ENCODE peak calls at places on chromosomes 13 and 19, in six cellular contexts. One of them, this sample, is unnamed. For H3K9me3, the result is how much of the 10 kb centered on the place peaks cover.

GRCh38 chr13:32117696-32118095 is 86.1 kb downstream of the FRY start:
- DNase-seq in PC-9: no peak
- DNase-seq in transverse colon: no peak
- DNase-seq in DND-41: no peak
- DNase-seq in fibroblast of lung: no peak
- DNase-seq in IMR-90: peak
- DNase-seq in this sample: peak

GRCh38 chr19:49119411-49120324 is at the start of gene PPFIA3:
- DNase-seq in PC-9: peak
- DNase-seq in transverse colon: peak
- DNase-seq in DND-41: no peak
- DNase-seq in fibroblast of lung: peak
- DNase-seq in IMR-90: peak
- DNase-seq in this sample: peak

GRCh38 chr19:10142701-10143375 is 23.1 kb upstream of the EIF3G start:
- DNase-seq in PC-9: no peak
- DNase-seq in transverse colon: peak
- DNase-seq in DND-41: no peak
- DNase-seq in fibroblast of lung: no peak
- DNase-seq in IMR-90: no peak
- DNase-seq in this sample: peak

GRCh38 chr19:15616183-15616582 is 1.2 kb downstream of the CYP4F8 start:
- DNase-seq in PC-9: no peak
- DNase-seq in transverse colon: no peak
- DNase-seq in DND-41: no peak
- DNase-seq in fibroblast of lung: no peak
- DNase-seq in IMR-90: no peak
- DNase-seq in this sample: no peak

GRCh38 chr13:36815069-36815468 is 4.0 kb upstream of the RFXAP start:
- DNase-seq in PC-9: no peak
- DNase-seq in transverse colon: no peak
- DNase-seq in DND-41: peak
- DNase-seq in fibroblast of lung: peak
- DNase-seq in IMR-90: no peak
- DNase-seq in this sample: no peak

GRCh38 chr13:110360598-110360997 is 53.5 kb downstream of the COL4A2 start:
- DNase-seq in PC-9: no peak
- DNase-seq in transverse colon: no peak
- DNase-seq in DND-41: no peak
- DNase-seq in fibroblast of lung: no peak
- DNase-seq in IMR-90: no peak
- DNase-seq in this sample: no peak

GRCh38 chr19:12995596-12996541 is 594 bp downstream of the NFIX start:
- DNase-seq in PC-9: peak
- DNase-seq in transverse colon: no peak
- DNase-seq in DND-41: no peak
- DNase-seq in fibroblast of lung: peak
- DNase-seq in IMR-90: peak
- DNase-seq in this sample: no peak

GRCh38 chr19:58227964-58228583 is 640 bp upstream of the ZNF544 start:
- DNase-seq in PC-9: no peak
- DNase-seq in transverse colon: no peak
- DNase-seq in DND-41: no peak
- DNase-seq in fibroblast of lung: no peak
- DNase-seq in IMR-90: no peak
- DNase-seq in this sample: no peak

GRCh38 chr13:113837554-113838355 is 26.1 kb downstream of the GAS6 start:
- DNase-seq in PC-9: peak
- DNase-seq in transverse colon: peak
- DNase-seq in DND-41: no peak
- DNase-seq in fibroblast of lung: peak
- DNase-seq in IMR-90: peak
- DNase-seq in this sample: peak

GRCh38 chr13:99741979-99742378 is 229.6 kb downstream of the ZIC5 start:
- DNase-seq in PC-9: no peak
- DNase-seq in transverse colon: peak
- DNase-seq in DND-41: no peak
- DNase-seq in fibroblast of lung: no peak
- DNase-seq in IMR-90: no peak
- DNase-seq in this sample: no peak

GRCh38 chr13:51684076-51684475 is 99.8 kb downstream of the WDFY2 start:
- DNase-seq in PC-9: no peak
- DNase-seq in transverse colon: no peak
- DNase-seq in DND-41: no peak
- DNase-seq in fibroblast of lung: no peak
- DNase-seq in IMR-90: peak
- DNase-seq in this sample: no peak

GRCh38 chr19:48967346-48968178 is 2.5 kb downstream of the FTL start:
- DNase-seq in PC-9: no peak
- DNase-seq in transverse colon: peak
- DNase-seq in DND-41: no peak
- DNase-seq in fibroblast of lung: peak
- DNase-seq in IMR-90: peak
- DNase-seq in this sample: peak

GRCh38 chr19:8208119-8208709 is 956 bp upstream of the CERS4 start:
- DNase-seq in PC-9: peak
- DNase-seq in transverse colon: no peak
- DNase-seq in DND-41: no peak
- DNase-seq in fibroblast of lung: no peak
- DNase-seq in IMR-90: no peak
- DNase-seq in this sample: peak

GRCh38 chr19:8208710-8209110 is 460 bp upstream of the CERS4 start:
- DNase-seq in PC-9: peak
- DNase-seq in transverse colon: no peak
- DNase-seq in DND-41: no peak
- DNase-seq in fibroblast of lung: no peak
- DNase-seq in IMR-90: no peak
- DNase-seq in this sample: no peak

GRCh38 chr19:8210660-8211101 is 1.5 kb downstream of the CERS4 start:
- DNase-seq in PC-9: no peak
- DNase-seq in transverse colon: no peak
- DNase-seq in DND-41: no peak
- DNase-seq in fibroblast of lung: no peak
- DNase-seq in IMR-90: no peak
- DNase-seq in this sample: no peak

GRCh38 chr19:8209965-8210659 is 942 bp downstream of the CERS4 start:
- DNase-seq in PC-9: no peak
- DNase-seq in transverse colon: no peak
- DNase-seq in DND-41: no peak
- DNase-seq in fibroblast of lung: no peak
- DNase-seq in IMR-90: no peak
- DNase-seq in this sample: no peak

GRCh38 chr19:8209111-8209964 is at the start of gene CERS4:
- DNase-seq in PC-9: peak
- DNase-seq in transverse colon: peak
- DNase-seq in DND-41: no peak
- DNase-seq in fibroblast of lung: peak
- DNase-seq in IMR-90: peak
- DNase-seq in this sample: peak
- H3K4me3 ChIP-seq in PC-9: peak
- H3K4me3 ChIP-seq in transverse colon: peak
- H3K4me3 ChIP-seq in DND-41: no peak
- H3K4me3 ChIP-seq in fibroblast of lung: peak
- H3K4me3 ChIP-seq in IMR-90: peak
- H3K4me3 ChIP-seq in this sample: peak

GRCh38 chr19:31249217-31249616 is 100.0 kb downstream of the TSHZ3 start:
- DNase-seq in PC-9: no peak
- DNase-seq in transverse colon: no peak
- DNase-seq in DND-41: no peak
- DNase-seq in fibroblast of lung: no peak
- DNase-seq in IMR-90: no peak
- DNase-seq in this sample: no peak
- TF ChIP-seq CTCF in PC-9: no peak
- TF ChIP-seq CTCF in transverse colon: no peak
- TF ChIP-seq CTCF in DND-41: no peak
- TF ChIP-seq CTCF in fibroblast of lung: no peak
- TF ChIP-seq CTCF in IMR-90: no peak
- TF ChIP-seq CTCF in this sample: no peak

GRCh38 chr19:53112286-53112685 is 9.1 kb upstream of the ZNF160 start:
- DNase-seq in PC-9: no peak
- DNase-seq in transverse colon: no peak
- DNase-seq in DND-41: no peak
- DNase-seq in fibroblast of lung: no peak
- DNase-seq in IMR-90: peak
- DNase-seq in this sample: no peak
- H3K9me3 ChIP-seq in PC-9: under half
- H3K9me3 ChIP-seq in transverse colon: under half
- H3K9me3 ChIP-seq in DND-41: under half
- H3K9me3 ChIP-seq in fibroblast of lung: under half
- H3K9me3 ChIP-seq in IMR-90: under half
- H3K9me3 ChIP-seq in this sample: under half

GRCh38 chr13:20713014-20713376 is 9.5 kb downstream of the IL17D start:
- DNase-seq in PC-9: no peak
- DNase-seq in transverse colon: no peak
- DNase-seq in DND-41: no peak
- DNase-seq in fibroblast of lung: no peak
- DNase-seq in IMR-90: no peak
- DNase-seq in this sample: no peak
- H3K4me3 ChIP-seq in PC-9: peak
- H3K4me3 ChIP-seq in transverse colon: peak
- H3K4me3 ChIP-seq in DND-41: no peak
- H3K4me3 ChIP-seq in fibroblast of lung: peak
- H3K4me3 ChIP-seq in IMR-90: no peak
- H3K4me3 ChIP-seq in this sample: peak

GRCh38 chr19:31146546-31147183 is 202.6 kb downstream of the TSHZ3 start:
- DNase-seq in PC-9: no peak
- DNase-seq in transverse colon: no peak
- DNase-seq in DND-41: no peak
- DNase-seq in fibroblast of lung: no peak
- DNase-seq in IMR-90: no peak
- DNase-seq in this sample: no peak
- TF ChIP-seq CTCF in PC-9: no peak
- TF ChIP-seq CTCF in transverse colon: no peak
- TF ChIP-seq CTCF in DND-41: no peak
- TF ChIP-seq CTCF in fibroblast of lung: no peak
- TF ChIP-seq CTCF in IMR-90: no peak
- TF ChIP-seq CTCF in this sample: no peak

DNA sequence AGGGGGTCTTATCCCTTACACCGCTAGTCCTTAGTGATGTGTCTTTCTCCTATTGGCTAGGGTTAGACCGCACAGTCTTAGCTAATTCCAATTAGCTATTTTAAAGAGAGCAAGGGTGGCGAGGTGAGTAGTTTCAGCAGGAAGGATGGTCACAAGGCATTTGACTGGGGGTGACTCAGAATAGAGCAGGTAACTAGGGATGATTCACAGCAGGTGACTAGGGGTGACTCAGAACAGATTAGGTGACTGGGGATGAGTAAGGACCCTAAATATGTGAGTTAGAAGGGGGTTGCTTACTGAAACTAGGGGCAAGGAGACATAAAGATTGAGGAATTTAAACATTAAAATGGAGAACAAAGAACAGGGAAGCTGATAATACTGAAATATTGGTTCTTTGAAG is 64.3 kb downstream of the ZNF66 start:
- DNase-seq in PC-9: peak
- DNase-seq in transverse colon: no peak
- DNase-seq in DND-41: no peak
- DNase-seq in fibroblast of lung: no peak
- DNase-seq in IMR-90: no peak
- DNase-seq in this sample: no peak
- H3K9me3 ChIP-seq in PC-9: under half
- H3K9me3 ChIP-seq in transverse colon: under half
- H3K9me3 ChIP-seq in DND-41: under half
- H3K9me3 ChIP-seq in fibroblast of lung: under half
- H3K9me3 ChIP-seq in IMR-90: under half
- H3K9me3 ChIP-seq in this sample: half or more

GRCh38 chr13:23159205-23159586 is 21.6 kb upstream of the SGCG start:
- DNase-seq in PC-9: no peak
- DNase-seq in transverse colon: no peak
- DNase-seq in DND-41: no peak
- DNase-seq in fibroblast of lung: peak
- DNase-seq in IMR-90: peak
- DNase-seq in this sample: peak

GRCh38 chr13:23161176-23161825 is 19.5 kb upstream of the SGCG start:
- DNase-seq in PC-9: no peak
- DNase-seq in transverse colon: no peak
- DNase-seq in DND-41: no peak
- DNase-seq in fibroblast of lung: peak
- DNase-seq in IMR-90: no peak
- DNase-seq in this sample: no peak

GRCh38 chr13:23159587-23160240 is 21.1 kb upstream of the SGCG start:
- DNase-seq in PC-9: no peak
- DNase-seq in transverse colon: no peak
- DNase-seq in DND-41: no peak
- DNase-seq in fibroblast of lung: no peak
- DNase-seq in IMR-90: no peak
- DNase-seq in this sample: no peak

DNA sequence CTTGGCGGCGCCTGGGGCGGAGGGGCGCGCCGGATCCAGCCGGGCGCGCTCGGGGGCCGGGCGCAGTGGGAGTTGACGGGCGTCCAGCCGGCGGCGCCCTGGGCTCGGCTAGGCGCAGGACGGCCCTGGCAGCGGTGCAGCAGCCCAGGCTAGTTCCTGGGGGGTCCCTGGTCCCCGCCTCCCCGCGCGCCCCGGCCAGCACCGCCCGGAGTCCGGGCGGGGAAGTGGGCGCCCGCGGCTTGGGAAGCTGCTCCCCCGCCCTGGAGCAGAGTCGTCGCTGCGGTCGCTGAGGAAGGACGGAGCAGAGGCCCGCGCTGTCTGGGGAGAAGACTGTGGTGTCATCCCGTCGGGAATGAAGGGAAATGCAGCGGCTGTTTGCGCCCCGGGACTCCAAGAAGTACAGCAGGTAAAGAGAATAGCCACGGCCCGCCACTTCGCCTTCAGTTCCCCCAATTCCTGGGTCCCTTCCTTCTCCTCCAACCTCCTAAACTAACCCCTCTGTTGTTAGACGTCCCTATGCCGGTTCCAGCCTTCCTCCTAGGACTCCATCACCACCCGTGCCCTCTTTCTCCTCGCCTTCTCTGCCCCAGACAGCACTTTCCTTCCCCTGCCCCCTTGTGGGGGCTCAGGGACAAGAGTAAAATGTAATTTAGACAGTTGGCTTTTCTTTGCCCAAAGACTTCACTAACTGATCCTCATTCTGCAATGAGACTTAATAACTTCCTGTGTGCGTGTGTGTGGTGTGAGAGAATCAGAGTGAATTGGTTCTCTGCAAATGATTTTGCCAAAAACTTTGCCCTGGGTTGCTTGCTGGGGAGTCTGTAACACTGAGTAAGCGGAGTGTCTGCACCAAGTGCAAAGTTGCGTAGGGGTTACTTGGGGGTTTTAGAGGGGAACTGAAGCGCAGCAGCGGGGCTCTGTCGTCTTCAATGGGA is 20.3 kb upstream of the SGCG start:
- DNase-seq in PC-9: no peak
- DNase-seq in transverse colon: no peak
- DNase-seq in DND-41: no peak
- DNase-seq in fibroblast of lung: peak
- DNase-seq in IMR-90: no peak
- DNase-seq in this sample: no peak
- H3K4me3 ChIP-seq in PC-9: no peak
- H3K4me3 ChIP-seq in transverse colon: peak
- H3K4me3 ChIP-seq in DND-41: no peak
- H3K4me3 ChIP-seq in fibroblast of lung: peak
- H3K4me3 ChIP-seq in IMR-90: no peak
- H3K4me3 ChIP-seq in this sample: peak

This sample was measured in lower lobe of right lung.